ENCODE peak calls at places on chromosomes 7 and 10, in nine cellular contexts. P is esophagus muscularis mucosa, V is transverse colon, I is GM12891, K is IMR-90, G is esophagus squamous epithelium, J is spleen, Q is upper lobe of left lung, U is heart left ventricle. A is an unnamed sample.

GRCh38 chr10:48363617-48364355 is 57.3 kb downstream of the MAPK8 start:
- DNase-seq in P (no peak), U (no peak), J (no peak), K (peak; percentile 80), Q (peak; percentile 63), G (no peak), V (peak; percentile 11), I (peak; percentile 3), A (peak; percentile 68)

GRCh38 chr7:135291809-135292253 is 58.2 kb downstream of the STRA8 start:
- DNase-seq in P (no peak), V (no peak), K (peak; percentile 86), I (no peak), U (no peak), G (no peak), Q (no peak), J (no peak), A (no peak)

GRCh38 chr7:362416-363096 is 72.6 kb downstream of the FOXL3 start:
- DNase-seq in U (peak; percentile 36), K (peak; percentile 4), Q (no peak), I (no peak), V (peak; percentile 39), G (no peak), J (peak; percentile 82), P (no peak), A (no peak)

GRCh38 chr10:58998924-58999713 is 177.3 kb upstream of the PHYHIPL start:
- DNase-seq in J (no peak), V (no peak), U (no peak), I (no peak), P (no peak), Q (peak; percentile 21), G (no peak), K (no peak), A (no peak)

GRCh38 chr7:73702665-73703064 is 16.8 kb downstream of the STX1A start:
- DNase-seq in K (no peak), J (no peak), P (no peak), V (no peak), I (no peak), Q (no peak), U (no peak), G (no peak), A (no peak)

GRCh38 chr7:135238112-135238744 is 4.6 kb downstream of the STRA8 start:
- DNase-seq in P (peak; percentile 66), K (no peak), V (no peak), I (no peak), U (no peak), Q (no peak), G (no peak), J (no peak), A (peak; percentile 47)

GRCh38 chr7:55469721-55470120 is 102.6 kb downstream of the VOPP1 start:
- DNase-seq in Q (no peak), I (no peak), P (no peak), K (no peak), V (no peak), J (no peak), G (no peak), U (no peak), A (no peak)

GRCh38 chr10:43978936-43979335 is 330.3 kb upstream of the ZNF32 start:
- DNase-seq in K (no peak), U (no peak), I (no peak), J (no peak), G (no peak), P (no peak), Q (no peak), V (no peak), A (peak; percentile 11)

GRCh38 chr7:129513546-129513945 is 11.2 kb downstream of the SMKR1 start:
- DNase-seq in K (no peak), J (no peak), P (no peak), U (no peak), Q (no peak), V (no peak), G (no peak), I (no peak), A (no peak)

GRCh38 chr10:28291881-28292297 is 11.0 kb downstream of the MPP7 start:
- DNase-seq in U (no peak), G (no peak), J (no peak), Q (peak; percentile 49), K (peak; percentile 93), V (no peak), P (no peak), I (no peak), A (no peak)

GRCh38 chr10:79003183-79004100 is 65.3 kb upstream of the ZMIZ1 start:
- DNase-seq in G (no peak), K (no peak), I (no peak), J (no peak), P (no peak), Q (no peak), U (peak; percentile 62), V (no peak), A (peak; percentile 32)

GRCh38 chr7:99004216-99004615 is 125.9 kb downstream of the TRRAP start:
- DNase-seq in U (no peak), V (no peak), I (no peak), J (no peak), G (no peak), K (no peak), P (no peak), Q (peak; percentile 73), A (no peak)

GRCh38 chr10:95562326-95562725 is 1.2 kb upstream of the SORBS1 start:
- DNase-seq in P (no peak), G (no peak), Q (no peak), K (no peak), V (no peak), U (no peak), J (no peak), I (no peak), A (no peak)

GRCh38 chr10:95560288-95561199 is 627 bp downstream of the SORBS1 start:
- DNase-seq in V (peak; percentile 67), G (no peak), U (peak; percentile 68), P (no peak), K (peak; percentile 22), J (peak; percentile 90), Q (peak; percentile 63), I (peak; percentile 60), A (peak; percentile 54)

GRCh38 chr10:95559466-95559865 is 1.7 kb downstream of the SORBS1 start:
- DNase-seq in P (no peak), G (no peak), U (no peak), I (no peak), J (no peak), V (no peak), Q (no peak), K (no peak), A (peak; percentile 56)

GRCh38 chr10:95558593-95559320 is 2.4 kb downstream of the SORBS1 start:
- DNase-seq in G (no peak), Q (no peak), U (no peak), I (no peak), J (no peak), P (no peak), K (no peak), V (no peak), A (no peak)

DNA sequence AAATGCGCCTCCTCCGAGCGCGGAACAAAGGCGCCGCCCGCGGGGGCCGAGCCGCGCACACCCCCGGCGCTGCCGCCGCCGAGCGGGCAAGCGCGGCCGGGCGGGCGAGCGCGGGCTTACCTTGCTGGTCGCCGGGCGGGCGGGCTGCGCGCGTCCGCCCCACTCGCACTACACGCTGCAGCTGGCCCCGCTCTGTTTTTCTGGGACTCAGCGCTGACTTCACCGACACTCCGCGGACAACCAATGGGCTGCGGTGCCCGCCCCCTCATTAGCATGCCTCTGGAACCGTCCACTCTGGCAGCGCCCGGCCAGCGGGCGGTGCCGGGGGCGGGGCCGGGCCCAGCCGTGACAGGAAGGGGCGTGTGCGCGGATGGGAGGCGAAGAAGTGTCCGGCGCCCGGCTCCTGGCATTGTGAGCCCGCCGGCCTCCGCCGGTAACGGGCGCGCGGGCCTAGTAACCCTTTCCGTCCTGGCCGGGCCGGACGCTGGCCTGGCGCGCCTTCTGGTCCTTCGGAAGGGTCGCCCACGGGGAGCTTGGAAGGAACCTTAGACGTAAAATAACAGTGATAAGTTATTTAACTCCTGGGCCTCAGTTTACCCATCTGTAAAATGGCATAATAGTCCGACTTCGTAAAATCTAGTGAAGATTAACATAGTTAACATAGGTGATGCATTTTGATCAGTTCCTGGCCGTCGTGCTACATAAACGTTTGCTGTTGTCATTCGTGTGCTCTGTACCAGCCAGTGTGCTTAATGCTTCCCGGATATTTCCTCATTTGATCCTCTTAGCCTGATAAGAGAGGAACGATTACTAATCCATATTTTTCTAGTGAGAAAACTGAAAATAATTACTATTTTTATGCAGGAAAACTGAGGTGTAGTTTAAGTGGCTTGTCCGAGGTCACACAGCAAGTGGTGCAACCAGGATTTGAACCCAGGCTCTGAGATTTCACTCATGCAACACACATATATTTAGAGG is at the start of gene SORBS1:
- DNase-seq in P (peak; percentile 98), Q (peak; percentile 97), J (peak; percentile 98), I (peak; percentile 96), U (peak; percentile 97), V (peak; percentile 97), G (peak; percentile 61), K (peak; percentile 91), A (peak; percentile 98)
- TF ChIP-seq POLR2A in P (peak; percentile 43), Q (peak; percentile 96), J (peak; percentile 93), I (no peak), U (peak; percentile 99), V (peak; percentile 83), G (peak; percentile 97), K (peak; percentile 55), A (peak; percentile 80)

GRCh38 chr7:25087855-25088254 is 37.2 kb downstream of the CYCS start:
- DNase-seq in Q (no peak), V (no peak), P (no peak), I (no peak), U (no peak), J (no peak), K (no peak), G (no peak), A (no peak)
- TF ChIP-seq POLR2A in Q (no peak), V (no peak), P (no peak), I (no peak), U (no peak), J (no peak), K (no peak), G (no peak), A (no peak)

DNA sequence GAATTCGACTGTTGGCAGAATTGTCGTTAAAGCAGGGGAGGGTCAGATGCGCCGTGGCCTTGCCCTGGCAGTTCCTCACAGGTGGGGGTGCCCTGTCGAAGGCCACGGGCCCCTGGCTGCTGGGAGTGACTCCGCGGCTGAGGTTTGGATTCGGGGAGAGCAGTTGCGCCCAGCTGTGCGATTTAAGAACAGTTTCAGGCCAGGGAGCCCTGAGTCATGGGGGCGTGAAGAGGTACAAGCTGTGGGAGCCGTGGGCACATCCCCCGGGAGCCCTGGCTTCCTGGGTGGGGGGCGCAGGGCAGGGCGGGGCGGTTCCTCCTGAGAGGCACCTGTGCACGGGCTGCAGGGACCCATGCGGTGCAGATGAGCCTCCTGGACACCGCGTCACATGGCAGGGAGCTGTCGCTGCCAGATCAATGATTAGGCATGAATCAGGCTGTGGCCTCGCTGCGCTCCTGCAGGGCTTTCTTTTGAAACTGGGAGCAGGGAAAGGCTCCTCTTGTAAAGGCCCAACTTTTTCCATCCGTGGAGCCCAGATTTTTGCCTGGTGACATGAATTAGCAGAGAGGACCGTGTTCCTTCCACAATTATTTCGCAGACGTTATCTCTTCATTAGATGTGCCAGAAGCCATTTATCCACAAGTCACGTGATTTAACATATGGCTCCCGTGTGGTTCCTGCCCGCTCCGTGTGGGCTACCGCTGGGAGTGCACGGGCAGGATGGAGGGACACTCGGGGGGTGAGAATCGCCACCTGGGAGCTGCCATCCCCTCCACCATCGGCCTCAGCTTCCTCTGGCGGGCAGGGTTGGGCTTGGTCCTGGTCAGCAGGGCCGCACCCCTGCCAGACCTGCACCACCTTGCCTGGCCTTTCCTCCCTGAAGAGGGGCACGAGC is 918 bp downstream of the PWWP2B start:
- DNase-seq in P (no peak), V (peak; percentile 67), J (peak; percentile 92), K (peak; percentile 47), U (peak; percentile 67), Q (no peak), G (no peak), I (no peak), A (peak; percentile 51)
- TF ChIP-seq POLR2A in P (no peak), V (no peak), J (no peak), K (peak; percentile 3), U (no peak), Q (no peak), G (no peak), I (no peak), A (no peak)

GRCh38 chr7:151711906-151712771 is 164.8 kb downstream of the PRKAG2 start:
- DNase-seq in J (no peak), U (no peak), P (no peak), K (no peak), V (no peak), I (no peak), G (no peak), Q (peak; percentile 75), A (no peak)
- TF ChIP-seq POLR2A in J (no peak), U (no peak), P (no peak), K (no peak), V (no peak), I (no peak), G (no peak), Q (no peak), A (no peak)

A was measured in erythroblast.